ENCODE peak calls at places on chromosomes 12 and 14, in five cellular contexts. U is CD4-positive, alpha-beta T cell; D is stimulated activated CD4-positive, alpha-beta T cell treated with anti-CD3 and anti-CD28 coated beads, Interleukin-4, amount 100 ng/mL, for 48 hours; Q is kidney glomerular epithelial cell; X is NCI-H2081. E is an unnamed sample.
A peak's percentile ranks its signal among the peaks of the same experiment; 100 is the strongest.

GRCh38 chr12:90974286-90974685 is 19.3 kb upstream of the CCER1 start:
- DNase-seq in U (no peak), D (no peak), Q (peak; percentile 31), X (no peak), E (no peak)

GRCh38 chr14:100994082-100994481 is 90.6 kb upstream of the RTL1 start:
- DNase-seq in U (no peak), D (no peak), Q (no peak), X (no peak), E (no peak)

GRCh38 chr14:65210118-65210826 is 108.0 kb upstream of the MAX start:
- DNase-seq in U (no peak), D (no peak), Q (no peak), X (no peak), E (no peak)

GRCh38 chr12:101940400-101940950 is 63.1 kb downstream of the DRAM1 start:
- DNase-seq in U (no peak), D (no peak), Q (no peak), X (no peak), E (peak; percentile 62)

GRCh38 chr14:101108579-101109346 is 205.2 kb upstream of the RTL1 start:
- DNase-seq in U (no peak), D (no peak), Q (no peak), X (no peak), E (no peak)

GRCh38 chr14:100486025-100486828 is 101.0 kb downstream of the BEGAIN start:
- DNase-seq in U (peak; percentile 26), D (peak; percentile 44), Q (peak; percentile 47), X (peak; percentile 70), E (peak; percentile 97)

GRCh38 chr12:27163048-27163715 is 80.8 kb upstream of the C12orf71 start:
- DNase-seq in U (no peak), D (no peak), Q (peak; percentile 88), X (no peak), E (no peak)

GRCh38 chr12:62466018-62466595 is 519 bp upstream of the MON2 start:
- DNase-seq in U (no peak), D (peak; percentile 2), Q (peak; percentile 41), X (no peak), E (peak; percentile 61)

GRCh38 chr12:119423285-119423684 is 88.8 kb downstream of the CCDC60 start:
- DNase-seq in U (no peak), D (no peak), Q (no peak), X (no peak), E (no peak)

GRCh38 chr12:114888458-114888857 is 204.5 kb upstream of the TBX3 start:
- DNase-seq in U (no peak), D (no peak), Q (no peak), X (no peak), E (no peak)

GRCh38 chr12:22275847-22276246 is 58.7 kb downstream of the ST8SIA1 start:
- DNase-seq in U (no peak), D (no peak), Q (peak; percentile 87), X (no peak), E (no peak)

GRCh38 chr14:36852853-36853634 is 191.4 kb downstream of the PAX9 start:
- DNase-seq in U (no peak), D (no peak), Q (no peak), X (no peak), E (peak; percentile 37)

GRCh38 chr14:68239988-68240387 is 420.4 kb downstream of the RAD51B start:
- DNase-seq in U (no peak), D (no peak), Q (peak; percentile 16), X (no peak), E (peak; percentile 36)

GRCh38 chr14:20803221-20803620 is 577 bp upstream of the RNASE1 start:
- DNase-seq in U (no peak), D (no peak), Q (no peak), X (no peak), E (no peak)

GRCh38 chr12:85572956-85573355 is 263.3 kb downstream of the RASSF9 start:
- DNase-seq in U (no peak), D (no peak), Q (no peak), X (no peak), E (no peak)

GRCh38 chr14:26199599-26200370 is 398.0 kb downstream of the NOVA1 start:
- DNase-seq in U (no peak), D (no peak), Q (peak; percentile 38), X (no peak), E (no peak)

GRCh38 chr14:89268514-89268913 is 148.5 kb downstream of the FOXN3 start:
- DNase-seq in U (no peak), D (no peak), Q (no peak), X (no peak), E (no peak)

GRCh38 chr14:106204063-106204462 is 677.7 kb downstream of the TMEM121 start:
- DNase-seq in U (no peak), D (no peak), Q (no peak), X (no peak), E (no peak)

GRCh38 chr12:15526033-15526432 is 203.7 kb downstream of the PTPRO start:
- DNase-seq in U (no peak), D (no peak), Q (no peak), X (no peak), E (no peak)

GRCh38 chr12:116459501-116459900 is 99.7 kb upstream of the MAP1LC3B2 start:
- DNase-seq in U (no peak), D (no peak), Q (no peak), X (no peak), E (no peak)

E was measured in left kidney.